ENCODE peak calls at places on chromosome 10, in four cellular contexts. A is esophagus squamous epithelium, T is cardiac fibroblast, B is GM12865. L is an unnamed sample.
A peak's percentile ranks its signal among the peaks of the same experiment; 100 is the strongest.

GRCh38 chr10:22681783-22682183 is 32.6 kb downstream of the PIP4K2A start:
- DNase-seq in T (peak; percentile 88), A (no peak), B (no peak), L (no peak)

GRCh38 chr10:72319416-72320254 is 35.1 kb downstream of the DNAJB12 start:
- DNase-seq in T (peak; percentile 94), A (peak; percentile 66), B (peak; percentile 96), L (no peak)

GRCh38 chr10:84329094-84329611 is 764 bp downstream of the CCSER2 start:
- DNase-seq in T (peak; percentile 64), B (peak; percentile 73), A (no peak), L (no peak)

GRCh38 chr10:78150756-78151155 is 117.1 kb downstream of the RPS24 start:
- DNase-seq in A (no peak), T (no peak), B (no peak), L (no peak)

GRCh38 chr10:11407939-11408338 is 203.5 kb downstream of the USP6NL start:
- DNase-seq in A (no peak), B (no peak), T (no peak), L (no peak)

GRCh38 chr10:122461367-122461728 is at the start of gene HTRA1:
- DNase-seq in A (no peak), B (no peak), T (peak; percentile 67), L (no peak)

GRCh38 chr10:90089724-90090123 is 388.3 kb downstream of the KIF20B start:
- DNase-seq in B (no peak), T (no peak), A (no peak), L (no peak)

GRCh38 chr10:32346551-32347362 is at the start of gene EPC1:
- DNase-seq in A (peak; percentile 51), B (peak; percentile 96), T (peak; percentile 90), L (peak; percentile 93)

GRCh38 chr10:98340261-98340675 is 72.3 kb upstream of the LOXL4 start:
- DNase-seq in A (no peak), B (peak; percentile 66), T (peak; percentile 43), L (no peak)

GRCh38 chr10:131834152-131834810 is 66.5 kb upstream of the PPP2R2D start:
- DNase-seq in T (no peak), B (no peak), A (no peak), L (peak; percentile 63)

GRCh38 chr10:73650537-73651331 is 5.1 kb downstream of the SYNPO2L start:
- DNase-seq in B (peak; percentile 79), A (no peak), T (peak; percentile 86), L (no peak)

GRCh38 chr10:129949411-129950335 is 14.4 kb downstream of the EBF3 start:
- DNase-seq in T (peak; percentile 81), A (no peak), B (no peak), L (no peak)

DNA sequence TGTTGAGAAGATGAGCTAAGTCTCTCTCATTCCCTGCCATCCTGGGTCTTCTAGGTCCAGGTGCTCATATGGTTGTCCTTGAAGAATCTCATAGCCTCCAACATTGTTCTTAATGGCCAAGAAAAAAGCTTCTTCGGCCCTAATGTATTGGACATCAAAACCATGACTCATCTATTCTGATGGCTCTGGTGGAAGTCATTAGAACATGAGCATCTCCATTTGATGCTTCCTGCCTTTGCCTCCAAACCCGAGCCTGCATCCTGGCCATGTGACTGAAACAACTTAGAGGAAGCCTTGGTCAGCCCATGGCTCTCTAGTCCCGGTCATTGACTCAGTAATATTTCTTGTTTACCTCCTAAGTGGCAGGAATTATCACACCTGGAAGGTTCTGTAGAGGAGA is 264.1 kb upstream of the FZD8 start:
- DNase-seq in B (no peak), T (no peak), A (no peak), L (no peak)
- TF ChIP-seq CTCF in B (no peak), T (no peak), A (no peak), L (no peak)

GRCh38 chr10:7626283-7626682 is 40.5 kb downstream of the ITIH5 start:
- DNase-seq in T (peak; percentile 14), A (no peak), B (no peak), L (no peak)
- TF ChIP-seq CTCF in T (no peak), A (no peak), B (no peak), L (no peak)

GRCh38 chr10:61819208-61819607 is 82.3 kb upstream of the ARID5B start:
- DNase-seq in A (no peak), T (no peak), B (no peak), L (no peak)
- TF ChIP-seq CTCF in A (no peak), T (no peak), B (no peak), L (peak; percentile 13)

DNA sequence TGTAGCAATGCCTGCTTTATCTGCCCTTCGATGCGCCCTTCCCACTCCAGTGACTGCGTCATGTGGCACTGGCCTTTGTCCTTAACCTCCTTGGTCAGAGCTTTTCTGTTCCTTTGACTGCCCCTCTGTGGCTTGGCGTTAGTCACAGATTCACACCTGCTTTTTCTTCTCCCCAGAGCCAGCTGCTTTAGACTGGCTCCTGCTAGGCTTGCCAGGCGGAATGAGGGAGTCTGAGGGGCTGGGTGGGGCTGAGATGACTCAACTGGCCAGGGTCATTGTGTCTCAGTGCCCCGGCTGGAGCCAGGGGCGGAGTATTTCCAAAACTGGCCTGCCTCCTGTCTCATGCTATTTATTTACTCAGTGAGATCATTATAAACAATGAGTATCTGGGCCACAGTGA is 194.1 kb downstream of the EMX2 start:
- DNase-seq in A (no peak), B (no peak), T (no peak), L (no peak)
- TF ChIP-seq CTCF in A (no peak), B (no peak), T (no peak), L (no peak)